ENCODE peak calls at places on chromosomes 6 and 20, in four cellular contexts. One of them, this sample, is unnamed.

GRCh38 chr20:42688576-42688975 is 501.1 kb downstream of the PTPRT start:
- DNase-seq in mesendoderm: peak
- DNase-seq in IMR-90: no peak
- DNase-seq in H1: no peak
- DNase-seq in this sample: peak

GRCh38 chr6:16338577-16339262 is 100.3 kb downstream of the GMPR start:
- DNase-seq in IMR-90: peak
- DNase-seq in H1: no peak
- DNase-seq in mesendoderm: peak
- DNase-seq in this sample: no peak

GRCh38 chr6:130365166-130366010 is 429 bp upstream of the TMEM200A start:
- DNase-seq in mesendoderm: peak
- DNase-seq in H1: peak
- DNase-seq in IMR-90: peak
- DNase-seq in this sample: peak

GRCh38 chr6:41156001-41156400 is 1.9 kb upstream of the TREML1 start:
- DNase-seq in mesendoderm: no peak
- DNase-seq in H1: no peak
- DNase-seq in IMR-90: no peak
- DNase-seq in this sample: no peak

GRCh38 chr6:121492536-121492935 is 57.1 kb downstream of the GJA1 start:
- DNase-seq in mesendoderm: no peak
- DNase-seq in IMR-90: no peak
- DNase-seq in H1: no peak
- DNase-seq in this sample: no peak

GRCh38 chr20:19347943-19348456 is 135.6 kb downstream of the SLC24A3 start:
- DNase-seq in IMR-90: no peak
- DNase-seq in H1: no peak
- DNase-seq in mesendoderm: no peak
- DNase-seq in this sample: no peak

GRCh38 chr6:110703906-110704594 is 111.2 kb downstream of the CDK19 start:
- DNase-seq in IMR-90: no peak
- DNase-seq in mesendoderm: no peak
- DNase-seq in H1: no peak
- DNase-seq in this sample: no peak

GRCh38 chr20:7540018-7540417 is 400.2 kb downstream of the HAO1 start:
- DNase-seq in mesendoderm: no peak
- DNase-seq in IMR-90: no peak
- DNase-seq in H1: no peak
- DNase-seq in this sample: no peak

GRCh38 chr6:170257376-170257775 is 33.5 kb downstream of the DLL1 start:
- DNase-seq in mesendoderm: no peak
- DNase-seq in IMR-90: no peak
- DNase-seq in H1: no peak
- DNase-seq in this sample: no peak

GRCh38 chr6:140124498-140124897 is 750.0 kb upstream of the CITED2 start:
- DNase-seq in H1: no peak
- DNase-seq in mesendoderm: no peak
- DNase-seq in IMR-90: no peak
- DNase-seq in this sample: no peak
- H3K56ac ChIP-seq in H1: no peak
- H3K56ac ChIP-seq in mesendoderm: no peak
- H3K56ac ChIP-seq in IMR-90: no peak
- H3K56ac ChIP-seq in this sample: no peak

GRCh38 chr6:69861986-69862385 is 4.4 kb upstream of the COL19A1 start:
- DNase-seq in H1: no peak
- DNase-seq in IMR-90: no peak
- DNase-seq in mesendoderm: peak
- DNase-seq in this sample: no peak
- H3K56ac ChIP-seq in H1: no peak
- H3K56ac ChIP-seq in IMR-90: no peak
- H3K56ac ChIP-seq in mesendoderm: no peak
- H3K56ac ChIP-seq in this sample: no peak

GRCh38 chr6:142323377-142323776 is 21.6 kb downstream of the ADGRG6 start:
- DNase-seq in mesendoderm: no peak
- DNase-seq in H1: no peak
- DNase-seq in IMR-90: no peak
- DNase-seq in this sample: no peak

GRCh38 chr6:142325111-142325510 is 23.3 kb downstream of the ADGRG6 start:
- DNase-seq in IMR-90: no peak
- DNase-seq in H1: no peak
- DNase-seq in mesendoderm: no peak
- DNase-seq in this sample: no peak

GRCh38 chr6:142322066-142322465 is 20.3 kb downstream of the ADGRG6 start:
- DNase-seq in IMR-90: no peak
- DNase-seq in mesendoderm: no peak
- DNase-seq in H1: no peak
- DNase-seq in this sample: no peak

GRCh38 chr6:142322504-142323198 is 20.8 kb downstream of the ADGRG6 start:
- DNase-seq in H1: no peak
- DNase-seq in IMR-90: no peak
- DNase-seq in mesendoderm: no peak
- DNase-seq in this sample: no peak

GRCh38 chr6:142324111-142324510 is 22.3 kb downstream of the ADGRG6 start:
- DNase-seq in H1: no peak
- DNase-seq in mesendoderm: no peak
- DNase-seq in IMR-90: no peak
- DNase-seq in this sample: no peak
- H3K56ac ChIP-seq in H1: no peak
- H3K56ac ChIP-seq in mesendoderm: no peak
- H3K56ac ChIP-seq in IMR-90: no peak
- H3K56ac ChIP-seq in this sample: no peak

GRCh38 chr6:100845676-100846075 is 35.5 kb downstream of the ASCC3 start:
- DNase-seq in H1: no peak
- DNase-seq in IMR-90: no peak
- DNase-seq in mesendoderm: no peak
- DNase-seq in this sample: no peak

GRCh38 chr6:100851819-100852218 is 29.3 kb downstream of the ASCC3 start:
- DNase-seq in IMR-90: no peak
- DNase-seq in H1: no peak
- DNase-seq in mesendoderm: no peak
- DNase-seq in this sample: no peak

GRCh38 chr6:100850174-100850573 is 31.0 kb downstream of the ASCC3 start:
- DNase-seq in mesendoderm: no peak
- DNase-seq in H1: no peak
- DNase-seq in IMR-90: no peak
- DNase-seq in this sample: no peak

GRCh38 chr6:100846276-100846675 is 34.9 kb downstream of the ASCC3 start:
- DNase-seq in mesendoderm: no peak
- DNase-seq in IMR-90: no peak
- DNase-seq in H1: no peak
- DNase-seq in this sample: no peak
- H3K56ac ChIP-seq in mesendoderm: no peak
- H3K56ac ChIP-seq in IMR-90: no peak
- H3K56ac ChIP-seq in H1: no peak
- H3K56ac ChIP-seq in this sample: no peak

This sample was measured in H9.